ENCODE peak calls at places on chromosomes 7 and 10, in six cellular contexts. One of them, this sample, is unnamed.

GRCh38 chr10:119412244-119412750 is 130.2 kb downstream of the RGS10 start:
- DNase-seq in keratinocyte: no peak
- DNase-seq in fibroblast of villous mesenchyme: peak; percentile 96
- DNase-seq in IMR-90: peak; percentile 55
- DNase-seq in coronary artery: no peak
- DNase-seq in GM23338: no peak
- DNase-seq in this sample: peak; percentile 73

GRCh38 chr10:94038024-94038423 is 44.3 kb downstream of the PLCE1 start:
- DNase-seq in fibroblast of villous mesenchyme: no peak
- DNase-seq in keratinocyte: no peak
- DNase-seq in IMR-90: peak; percentile 35
- DNase-seq in coronary artery: no peak
- DNase-seq in GM23338: peak; percentile 35
- DNase-seq in this sample: peak; percentile 54

GRCh38 chr10:76697923-76698322 is 939.7 kb downstream of the KCNMA1 start:
- DNase-seq in fibroblast of villous mesenchyme: no peak
- DNase-seq in keratinocyte: no peak
- DNase-seq in coronary artery: no peak
- DNase-seq in GM23338: peak; percentile 12
- DNase-seq in IMR-90: no peak
- DNase-seq in this sample: no peak

GRCh38 chr10:132507956-132508490 is 29.6 kb upstream of the INPP5A start:
- DNase-seq in GM23338: no peak
- DNase-seq in coronary artery: peak; percentile 66
- DNase-seq in keratinocyte: no peak
- DNase-seq in fibroblast of villous mesenchyme: no peak
- DNase-seq in IMR-90: no peak
- DNase-seq in this sample: no peak

GRCh38 chr7:3067606-3068005 is 23.9 kb upstream of the CARD11 start:
- DNase-seq in keratinocyte: no peak
- DNase-seq in coronary artery: no peak
- DNase-seq in fibroblast of villous mesenchyme: no peak
- DNase-seq in IMR-90: no peak
- DNase-seq in GM23338: no peak
- DNase-seq in this sample: no peak

GRCh38 chr7:102326156-102326914 is 29.9 kb downstream of the SPDYE6 start:
- DNase-seq in IMR-90: no peak
- DNase-seq in coronary artery: no peak
- DNase-seq in keratinocyte: no peak
- DNase-seq in GM23338: no peak
- DNase-seq in fibroblast of villous mesenchyme: no peak
- DNase-seq in this sample: no peak

GRCh38 chr7:94060772-94061171 is 56.6 kb upstream of the BET1 start:
- DNase-seq in coronary artery: no peak
- DNase-seq in IMR-90: peak; percentile 82
- DNase-seq in fibroblast of villous mesenchyme: peak; percentile 74
- DNase-seq in GM23338: no peak
- DNase-seq in keratinocyte: no peak
- DNase-seq in this sample: peak; percentile 59

GRCh38 chr10:14659626-14660196 is 115.0 kb downstream of the FAM107B start:
- DNase-seq in keratinocyte: no peak
- DNase-seq in IMR-90: no peak
- DNase-seq in fibroblast of villous mesenchyme: no peak
- DNase-seq in coronary artery: no peak
- DNase-seq in GM23338: no peak
- DNase-seq in this sample: no peak

DNA sequence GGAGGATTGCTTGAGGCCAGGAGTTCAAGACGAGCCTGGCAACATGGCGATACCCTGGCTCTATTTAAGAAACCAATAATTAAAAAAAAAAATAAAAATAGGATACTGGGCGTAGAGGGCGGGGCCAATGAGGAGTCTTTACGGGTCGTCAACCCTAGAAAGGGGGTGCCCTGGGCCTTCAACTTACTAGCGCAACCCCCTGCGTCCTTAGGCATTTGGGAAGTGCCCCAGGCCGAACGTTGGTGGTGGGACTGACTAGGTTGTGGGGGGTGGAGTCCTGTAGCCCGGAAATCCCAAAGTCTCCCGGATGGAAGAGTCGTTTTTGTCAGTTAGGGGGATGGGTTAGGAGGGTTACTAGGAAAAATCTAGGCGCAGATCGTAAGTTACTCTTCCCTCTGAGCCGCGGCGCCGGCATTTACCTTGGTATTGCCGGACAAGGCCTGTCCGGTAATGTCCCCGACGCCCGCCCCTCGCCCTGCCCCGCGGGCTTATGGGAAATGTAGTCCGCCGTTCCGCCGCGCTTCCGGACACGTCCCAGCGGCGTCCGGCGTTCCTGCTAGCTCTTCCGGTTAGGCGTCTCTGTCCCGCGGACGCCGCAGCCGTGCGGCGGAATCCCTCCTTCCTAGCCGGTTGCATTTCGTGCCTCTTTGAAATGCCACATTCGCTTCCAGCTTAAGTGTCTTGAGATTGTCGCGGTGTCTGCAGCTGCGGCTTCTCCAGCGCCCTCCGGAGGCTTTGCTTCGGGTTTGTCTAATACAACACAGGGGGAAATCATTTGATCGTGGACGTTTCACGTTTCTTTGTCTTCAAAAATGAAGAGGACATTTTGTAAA is 1.3 kb upstream of the ACBD5 start:
- DNase-seq in fibroblast of villous mesenchyme: peak; percentile 95
- DNase-seq in coronary artery: peak; percentile 94
- DNase-seq in IMR-90: peak; percentile 92
- DNase-seq in keratinocyte: peak; percentile 53
- DNase-seq in GM23338: peak; percentile 98
- DNase-seq in this sample: peak; percentile 94
- H3K4me3 ChIP-seq in fibroblast of villous mesenchyme: peak overlapping the region; percentile 83
- H3K4me3 ChIP-seq in coronary artery: peak overlapping the region; percentile 86
- H3K4me3 ChIP-seq in IMR-90: peak overlapping the region; percentile 74
- H3K4me3 ChIP-seq in keratinocyte: peak overlapping the region; percentile 67
- H3K4me3 ChIP-seq in GM23338: peak overlapping the region; percentile 56
- H3K4me3 ChIP-seq in this sample: peak overlapping the region; percentile 90

GRCh38 chr10:35379226-35380137 is 43.2 kb downstream of the CCNY start:
- DNase-seq in keratinocyte: no peak
- DNase-seq in IMR-90: peak; percentile 88
- DNase-seq in coronary artery: no peak
- DNase-seq in GM23338: peak; percentile 67
- DNase-seq in fibroblast of villous mesenchyme: peak; percentile 19
- DNase-seq in this sample: peak; percentile 56
- TF ChIP-seq CTCF in keratinocyte: no peak
- TF ChIP-seq CTCF in IMR-90: no peak
- TF ChIP-seq CTCF in coronary artery: no peak
- TF ChIP-seq CTCF in GM23338: peak; percentile 25
- TF ChIP-seq CTCF in fibroblast of villous mesenchyme: no peak
- TF ChIP-seq CTCF in this sample: no peak

DNA sequence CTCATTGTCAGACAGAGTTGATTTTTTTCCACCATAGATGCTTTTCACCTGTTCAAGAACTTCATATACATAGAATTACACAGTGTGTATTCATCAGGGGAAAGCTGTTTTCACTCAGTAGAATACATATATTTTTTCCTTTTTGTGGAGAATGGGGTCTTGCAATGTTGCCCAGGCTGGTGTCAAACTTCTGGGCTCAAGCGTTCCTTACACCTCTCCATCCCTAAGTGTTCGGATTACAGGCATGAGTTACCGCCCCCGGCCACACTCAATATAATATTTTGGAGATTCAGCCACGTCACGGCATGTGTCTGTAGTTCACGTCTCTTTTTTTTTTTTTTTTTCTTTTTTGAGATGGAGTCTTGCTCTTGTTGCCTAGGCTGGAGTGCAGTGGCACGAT is 7.5 kb upstream of the SMC3 start:
- DNase-seq in fibroblast of villous mesenchyme: no peak
- DNase-seq in keratinocyte: no peak
- DNase-seq in coronary artery: no peak
- DNase-seq in GM23338: no peak
- DNase-seq in IMR-90: no peak
- DNase-seq in this sample: no peak
- H3K4me3 ChIP-seq in fibroblast of villous mesenchyme: no peak overlapping the region
- H3K4me3 ChIP-seq in keratinocyte: no peak overlapping the region
- H3K4me3 ChIP-seq in coronary artery: no peak overlapping the region
- H3K4me3 ChIP-seq in GM23338: no peak overlapping the region
- H3K4me3 ChIP-seq in IMR-90: no peak overlapping the region
- H3K4me3 ChIP-seq in this sample: no peak overlapping the region

GRCh38 chr7:143000648-143001047 is 26.3 kb downstream of the OR9A2 start:
- DNase-seq in coronary artery: no peak
- DNase-seq in keratinocyte: no peak
- DNase-seq in GM23338: no peak
- DNase-seq in IMR-90: no peak
- DNase-seq in fibroblast of villous mesenchyme: no peak
- DNase-seq in this sample: no peak

GRCh38 chr7:143003393-143004051 is 23.4 kb downstream of the OR9A2 start:
- DNase-seq in fibroblast of villous mesenchyme: peak; percentile 54
- DNase-seq in coronary artery: no peak
- DNase-seq in IMR-90: peak; percentile 44
- DNase-seq in GM23338: peak; percentile 65
- DNase-seq in keratinocyte: no peak
- DNase-seq in this sample: peak; percentile 52

GRCh38 chr7:143002856-143003255 is 24.1 kb downstream of the OR9A2 start:
- DNase-seq in GM23338: no peak
- DNase-seq in IMR-90: no peak
- DNase-seq in keratinocyte: no peak
- DNase-seq in coronary artery: no peak
- DNase-seq in fibroblast of villous mesenchyme: no peak
- DNase-seq in this sample: no peak

GRCh38 chr7:142999793-143000192 is 27.1 kb downstream of the OR9A2 start:
- DNase-seq in keratinocyte: no peak
- DNase-seq in IMR-90: no peak
- DNase-seq in fibroblast of villous mesenchyme: no peak
- DNase-seq in coronary artery: no peak
- DNase-seq in GM23338: no peak
- DNase-seq in this sample: no peak

GRCh38 chr7:143002106-143002505 is 24.8 kb downstream of the OR9A2 start:
- DNase-seq in coronary artery: no peak
- DNase-seq in keratinocyte: no peak
- DNase-seq in GM23338: peak; percentile 42
- DNase-seq in IMR-90: no peak
- DNase-seq in fibroblast of villous mesenchyme: peak; percentile 14
- DNase-seq in this sample: no peak
- TF ChIP-seq CTCF in coronary artery: no peak
- TF ChIP-seq CTCF in keratinocyte: peak; percentile 51
- TF ChIP-seq CTCF in GM23338: peak; percentile 53
- TF ChIP-seq CTCF in IMR-90: peak; percentile 23
- TF ChIP-seq CTCF in fibroblast of villous mesenchyme: peak; percentile 29
- TF ChIP-seq CTCF in this sample: peak; percentile 37